ENCODE peak calls at places on chromosomes 6 and 20, in four cellular contexts. K, T, A and V are unnamed samples.

GRCh38 chr6:136138003-136138402 is 112.1 kb downstream of the MTFR2 start:
- DNase-seq in K (no peak), A (no peak), T (no peak), V (no peak)

GRCh38 chr20:8837396-8837795 is 231.5 kb upstream of the PLCB4 start:
- DNase-seq in K (no peak), A (no peak), T (no peak), V (no peak)

GRCh38 chr20:1187605-1188171 is 2.9 kb upstream of the TMEM74B start:
- DNase-seq in K (peak; percentile 57), A (no peak), T (no peak), V (no peak)

GRCh38 chr20:35680464-35681183 is 15.9 kb upstream of the CPNE1 start:
- DNase-seq in T (no peak), A (no peak), K (no peak), V (no peak)

GRCh38 chr20:64223526-64224067 is 32.0 kb upstream of the PCMTD2 start:
- DNase-seq in T (no peak), K (peak; percentile 82), A (no peak), V (no peak)

GRCh38 chr6:89138173-89138572 is 7.7 kb upstream of the PM20D2 start:
- DNase-seq in K (no peak), A (no peak), T (no peak), V (no peak)

GRCh38 chr6:151058021-151058733 is 181.6 kb upstream of the AKAP12 start:
- DNase-seq in T (no peak), K (no peak), A (no peak), V (no peak)

GRCh38 chr6:110814488-110815259 is 595 bp downstream of the CDK19 start:
- DNase-seq in A (no peak), K (peak; percentile 48), T (no peak), V (peak; percentile 37)

GRCh38 chr20:59776059-59776603 is 157.3 kb downstream of the SYCP2 start:
- DNase-seq in K (no peak), A (no peak), T (no peak), V (no peak)

GRCh38 chr6:97240222-97240621 is 42.8 kb downstream of the MMS22L start:
- DNase-seq in T (no peak), A (no peak), K (no peak), V (no peak)

GRCh38 chr20:62354811-62355341 is 12.2 kb downstream of the LAMA5 start:
- DNase-seq in A (no peak), K (no peak), T (no peak), V (no peak)

GRCh38 chr20:14921546-14921945 is 584.1 kb upstream of the FLRT3 start:
- DNase-seq in A (no peak), T (no peak), K (no peak), V (no peak)

GRCh38 chr20:18847226-18847625 is 33.6 kb downstream of the SCP2D1 start:
- DNase-seq in K (no peak), A (no peak), T (no peak), V (no peak)

GRCh38 chr6:52994789-52995078 is 350 bp downstream of the GSTA4 start:
- DNase-seq in K (peak; percentile 24), T (no peak), A (no peak), V (peak; percentile 13)

GRCh38 chr6:34771727-34772126 is 14.4 kb downstream of the SNRPC start:
- DNase-seq in K (no peak), T (no peak), A (no peak), V (no peak)

GRCh38 chr6:157034433-157035230 is 257.5 kb downstream of the ARID1B start:
- DNase-seq in T (no peak), A (no peak), K (peak; percentile 49), V (no peak)

GRCh38 chr6:39365281-39366074 is 43.0 kb upstream of the KCNK16 start:
- DNase-seq in K (no peak), T (no peak), A (no peak), V (no peak)

GRCh38 chr6:132084811-132085509 is 133.8 kb upstream of the CCN2 start:
- DNase-seq in K (no peak), T (no peak), A (peak; percentile 15), V (peak; percentile 3)

GRCh38 chr6:72363844-72364740 is 257.8 kb upstream of the KCNQ5 start:
- DNase-seq in T (no peak), K (no peak), A (no peak), V (no peak)

GRCh38 chr6:159691133-159691962 is 1.7 kb downstream of the SOD2 start:
- DNase-seq in A (peak; percentile 47), T (peak; percentile 82), K (peak; percentile 47), V (peak; percentile 11)

GRCh38 chr6:8084586-8084985 is 17.8 kb downstream of the EEF1E1 start:
- DNase-seq in K (no peak), T (no peak), A (no peak), V (no peak)

GRCh38 chr20:10539818-10540553 is 104.9 kb downstream of the SLX4IP start:
- DNase-seq in T (no peak), K (no peak), A (no peak), V (no peak)

GRCh38 chr6:3630258-3630828 is 121.2 kb downstream of the PXDC1 start:
- DNase-seq in K (no peak), T (no peak), A (no peak), V (no peak)

GRCh38 chr6:4192627-4193026 is 57.3 kb upstream of the ECI2 start:
- DNase-seq in T (no peak), K (no peak), A (no peak), V (no peak)

GRCh38 chr20:33291830-33292355 is 8.9 kb downstream of the BPIFB1 start:
- DNase-seq in A (no peak), K (peak; percentile 84), T (peak; percentile 43), V (peak; percentile 58)

GRCh38 chr6:166476634-166477215 is 94.0 kb upstream of the MPC1 start:
- DNase-seq in T (no peak), A (no peak), K (no peak), V (no peak)

GRCh38 chr6:170207586-170207985 is 83.3 kb downstream of the DLL1 start:
- DNase-seq in K (no peak), T (no peak), A (no peak), V (no peak)

GRCh38 chr6:87078983-87079616 is 15.8 kb downstream of the CGA start:
- DNase-seq in A (no peak), T (peak; percentile 10), K (peak; percentile 75), V (peak; percentile 20)

GRCh38 chr20:16966276-16966880 is 218.2 kb downstream of the OTOR start:
- DNase-seq in T (no peak), A (no peak), K (no peak), V (no peak)
- TF ChIP-seq SPI1 in T (no peak), A (no peak), K (no peak), V (no peak)

GRCh38 chr6:141209890-141210289 is 922.8 kb upstream of the GJE1 start:
- DNase-seq in K (no peak), T (no peak), A (no peak), V (no peak)

GRCh38 chr6:141208101-141208500 is 924.6 kb upstream of the GJE1 start:
- DNase-seq in T (no peak), K (no peak), A (no peak), V (no peak)

GRCh38 chr6:141199074-141199473 is 933.7 kb upstream of the GJE1 start:
- DNase-seq in T (no peak), A (no peak), K (no peak), V (no peak)

GRCh38 chr6:141202641-141203040 is 930.1 kb upstream of the GJE1 start:
- DNase-seq in K (no peak), A (no peak), T (no peak), V (no peak)

GRCh38 chr6:141203902-141204575 is 928.7 kb upstream of the GJE1 start:
- DNase-seq in K (no peak), T (no peak), A (no peak), V (no peak)
- TF ChIP-seq SPI1 in K (no peak), T (no peak), A (no peak), V (no peak)

GRCh38 chr6:43095939-43096338 is 19.8 kb downstream of the PTK7 start:
- DNase-seq in T (no peak), K (no peak), A (no peak), V (no peak)
- TF ChIP-seq SPI1 in T (no peak), K (no peak), A (no peak), V (no peak)

GRCh38 chr6:146889303-146889702 is 290.5 kb downstream of the ADGB start:
- DNase-seq in A (no peak), T (no peak), K (no peak), V (no peak)

GRCh38 chr6:146890172-146890571 is 291.4 kb downstream of the ADGB start:
- DNase-seq in K (no peak), A (no peak), T (no peak), V (no peak)

GRCh38 chr6:146886587-146887446 is 288.0 kb downstream of the ADGB start:
- DNase-seq in A (no peak), T (no peak), K (no peak), V (no peak)

GRCh38 chr6:146885708-146886457 is 287.1 kb downstream of the ADGB start:
- DNase-seq in T (no peak), K (no peak), A (no peak), V (no peak)

DNA sequence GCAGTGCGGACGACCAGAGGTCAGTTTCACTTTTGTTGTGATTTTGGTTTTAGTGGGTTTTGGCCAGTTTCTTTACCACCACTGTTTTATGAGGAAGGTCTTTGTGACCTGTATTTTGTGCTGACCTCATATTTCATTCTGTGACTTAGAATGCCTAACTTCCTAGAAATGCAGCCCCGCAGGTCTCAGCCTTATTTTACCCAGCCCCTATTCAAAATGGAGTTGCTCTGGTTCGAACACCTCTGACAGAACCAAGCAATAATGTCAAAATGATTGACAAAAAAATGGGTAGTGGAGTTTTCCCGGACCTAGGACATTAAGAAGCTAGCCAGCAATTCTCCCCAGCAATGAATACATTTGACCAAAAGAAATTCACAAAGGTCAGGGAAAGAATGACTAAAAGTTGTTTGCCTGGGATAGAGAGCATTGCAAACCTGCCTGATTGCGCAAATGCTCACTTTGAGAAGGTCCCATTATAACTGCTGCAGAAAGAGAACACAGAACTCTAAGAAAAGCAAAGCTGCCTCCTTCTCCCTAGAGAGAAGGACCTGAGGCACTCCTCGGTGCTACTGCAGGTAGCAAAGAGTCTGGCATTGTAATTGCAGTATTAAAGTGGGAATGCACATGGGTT is 288.8 kb downstream of the ADGB start:
- DNase-seq in K (no peak), A (no peak), T (no peak), V (no peak)
- TF ChIP-seq SPI1 in K (no peak), A (no peak), T (no peak), V (no peak)

DNA sequence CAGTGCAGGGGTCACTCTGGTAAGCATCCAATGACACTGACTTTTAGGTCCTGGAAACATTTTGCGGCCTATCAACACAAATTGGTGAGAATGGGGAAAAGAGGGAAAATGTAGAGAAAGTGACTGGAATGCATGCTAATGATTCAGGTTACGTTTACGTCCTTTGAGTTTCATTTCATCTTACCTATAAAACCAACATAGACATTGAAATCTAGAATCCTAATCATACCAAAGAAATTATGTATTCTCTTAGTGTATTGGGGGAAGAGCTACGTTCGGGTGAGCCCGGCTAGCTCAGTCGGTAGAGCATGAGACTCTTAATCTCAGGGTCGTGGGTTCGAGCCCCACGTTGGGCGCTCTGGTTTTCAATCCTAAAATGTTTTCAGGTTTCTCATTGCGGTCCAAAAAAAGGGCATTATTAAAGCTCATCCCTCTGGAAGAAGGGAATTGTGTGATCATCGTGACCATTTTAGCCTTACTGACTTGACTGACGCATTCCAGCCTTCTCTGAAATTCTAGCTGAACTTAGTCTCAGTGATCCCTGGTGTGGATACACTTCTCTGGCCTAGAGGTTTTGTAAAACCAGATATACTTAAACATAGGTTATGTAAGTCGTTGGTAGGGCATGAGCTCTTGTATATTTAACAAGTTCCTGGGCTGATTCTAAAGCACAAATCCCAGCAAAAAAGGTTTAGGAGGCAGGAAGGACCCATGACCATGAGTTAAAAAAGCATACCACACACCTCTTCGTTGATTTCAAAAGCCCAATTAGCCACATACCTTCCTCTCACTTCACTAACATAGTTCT is 18.3 kb downstream of the HMGN4 start:
- DNase-seq in K (peak; percentile 75), T (no peak), A (no peak), V (no peak)
- TF ChIP-seq SPI1 in K (no peak), T (no peak), A (no peak), V (no peak)